ENCODE peak calls at places on chromosomes 16 and 17, in four cellular contexts. C, J, A and I are unnamed samples.

GRCh38 chr16:24700549-24701392 is 28.7 kb upstream of the TNRC6A start:
- DNase-seq in C (peak; percentile 94), J (no peak), A (no peak), I (peak; percentile 48)

GRCh38 chr17:71423871-71424546 is 696.8 kb upstream of the SOX9 start:
- DNase-seq in C (no peak), J (no peak), A (no peak), I (no peak)

GRCh38 chr17:65896889-65897288 is 295.0 kb downstream of the CEP112 start:
- DNase-seq in C (no peak), J (no peak), A (no peak), I (no peak)

GRCh38 chr16:56715128-56715527 is 14.8 kb upstream of the NUP93 start:
- DNase-seq in C (no peak), J (no peak), A (no peak), I (no peak)

GRCh38 chr17:67982686-67983085 is 13.6 kb downstream of the C17orf58 start:
- DNase-seq in C (no peak), J (no peak), A (no peak), I (no peak)

GRCh38 chr16:3121843-3122467 is 9.6 kb downstream of the ZNF205 start:
- DNase-seq in C (no peak), J (no peak), A (no peak), I (no peak)

GRCh38 chr17:2137342-2138098 is 82.6 kb downstream of the HIC1 start:
- DNase-seq in C (no peak), J (peak; percentile 51), A (no peak), I (no peak)

GRCh38 chr16:25114121-25114520 is 2.6 kb downstream of the LCMT1 start:
- DNase-seq in C (no peak), J (no peak), A (no peak), I (no peak)

GRCh38 chr16:27083861-27084261 is 17.1 kb downstream of the C16orf82 start:
- DNase-seq in C (peak; percentile 58), J (no peak), A (no peak), I (peak; percentile 16)

GRCh38 chr16:57395026-57395425 is 9.5 kb upstream of the CCL17 start:
- DNase-seq in C (no peak), J (no peak), A (no peak), I (no peak)

GRCh38 chr16:15924996-15925395 is 24.4 kb upstream of the ABCC1 start:
- DNase-seq in C (no peak), J (no peak), A (no peak), I (no peak)

GRCh38 chr17:20926532-20926931 is 116.3 kb downstream of the USP22 start:
- DNase-seq in C (no peak), J (no peak), A (no peak), I (no peak)

GRCh38 chr17:45307290-45308015 is 9.4 kb downstream of the MAP3K14 start:
- DNase-seq in C (no peak), J (peak; percentile 90), A (no peak), I (no peak)

GRCh38 chr17:48612854-48613691 is 2.0 kb downstream of the HOXB8 start:
- DNase-seq in C (no peak), J (no peak), A (peak; percentile 46), I (no peak)

GRCh38 chr17:59765038-59765437 is 57.6 kb downstream of the VMP1 start:
- DNase-seq in C (no peak), J (no peak), A (no peak), I (no peak)

GRCh38 chr16:56451753-56452689 is 667 bp downstream of the OGFOD1 start:
- DNase-seq in C (peak; percentile 79), J (no peak), A (no peak), I (no peak)

GRCh38 chr16:85626191-85626951 is 13.2 kb downstream of the GSE1 start:
- DNase-seq in C (no peak), J (no peak), A (no peak), I (no peak)

GRCh38 chr16:75097941-75098897 is 18.4 kb downstream of the LDHD start:
- DNase-seq in C (no peak), J (no peak), A (peak; percentile 74), I (no peak)

GRCh38 chr16:75252946-75253911 is 1.8 kb upstream of the BCAR1 start:
- DNase-seq in C (peak; percentile 75), J (no peak), A (no peak), I (no peak)

GRCh38 chr16:10333321-10334032 is 52.4 kb upstream of the ATF7IP2 start:
- DNase-seq in C (no peak), J (no peak), A (peak; percentile 51), I (no peak)

GRCh38 chr16:12146966-12147365 is 170.4 kb downstream of the SNX29 start:
- DNase-seq in C (no peak), J (no peak), A (no peak), I (no peak)

GRCh38 chr17:27049104-27049784 is 244.7 kb upstream of the WSB1 start:
- DNase-seq in C (no peak), J (no peak), A (no peak), I (no peak)

GRCh38 chr17:9239821-9240658 is 218.7 kb downstream of the NTN1 start:
- DNase-seq in C (peak; percentile 95), J (no peak), A (peak; percentile 77), I (peak; percentile 82)

GRCh38 chr16:27689711-27690110 is 139.8 kb downstream of the KATNIP start:
- DNase-seq in C (no peak), J (no peak), A (no peak), I (no peak)

GRCh38 chr17:40122466-40122943 is 734 bp downstream of the MSL1 start:
- DNase-seq in C (peak; percentile 81), J (no peak), A (no peak), I (peak; percentile 52)

GRCh38 chr16:60788631-60789030 is 1247.6 kb downstream of the CDH8 start:
- DNase-seq in C (no peak), J (no peak), A (no peak), I (no peak)

GRCh38 chr16:60792437-60792836 is 1243.8 kb downstream of the CDH8 start:
- DNase-seq in C (no peak), J (no peak), A (no peak), I (no peak)
- H3K9me3 ChIP-seq in C (no peaks in the 10 kb centered on the region), J (no peaks in the 10 kb centered on the region), A (peaks cover 10% of the 10 kb centered on the region), I (no peaks in the 10 kb centered on the region)

DNA sequence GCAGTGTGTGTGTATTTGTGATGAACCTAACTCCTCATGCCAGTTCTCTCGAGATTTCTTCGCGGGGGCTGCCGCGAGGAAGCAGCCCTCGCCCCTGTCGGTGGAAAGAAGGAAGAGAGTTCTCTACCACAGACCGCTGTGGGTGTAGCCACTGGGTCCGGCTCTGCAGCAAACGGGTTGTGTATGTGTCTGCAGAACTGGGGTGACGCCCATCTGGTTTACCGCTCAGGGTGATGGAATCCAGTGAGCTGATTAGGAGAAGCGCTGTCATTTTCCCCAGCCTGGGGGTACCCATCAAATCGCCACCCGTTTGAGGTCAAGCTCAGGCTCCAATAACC is 7.7 kb downstream of the CORO6 start:
- DNase-seq in C (no peak), J (no peak), A (peak; percentile 82), I (no peak)
- H3K27me3 ChIP-seq in C (peaks cover 6% of the 10 kb centered on the region), J (peaks cover 6% of the 10 kb centered on the region), A (no peaks in the 10 kb centered on the region), I (peaks cover 43% of the 10 kb centered on the region)

GRCh38 chr17:38455288-38455915 is 27.1 kb downstream of the ARHGAP23 start:
- DNase-seq in C (no peak), J (no peak), A (no peak), I (no peak)
- H3K4me3 ChIP-seq in C (peak overlapping the region; percentile 53), J (no peak overlapping the region), A (no peak overlapping the region), I (no peak overlapping the region)

DNA sequence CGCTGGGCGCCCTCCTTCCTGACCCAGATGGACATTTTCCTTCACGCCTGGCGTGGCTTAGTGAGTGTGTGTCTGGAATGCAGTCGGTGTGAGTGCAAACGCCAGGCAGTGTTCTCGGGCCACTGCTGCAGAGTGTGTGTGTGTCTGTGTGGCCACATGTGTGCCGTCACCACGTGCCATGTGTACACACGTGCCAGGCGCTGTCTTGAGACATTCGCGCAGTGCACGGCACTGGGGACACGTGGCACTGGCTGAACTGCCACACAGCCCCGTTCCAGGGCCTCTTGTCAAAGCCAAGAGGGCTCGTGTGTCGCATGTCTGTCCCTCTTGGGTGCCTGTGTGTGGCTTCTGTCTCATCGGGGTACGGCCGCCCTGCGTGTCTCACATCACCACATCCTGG is 28.8 kb downstream of the MAPK8IP3 start:
- DNase-seq in C (no peak), J (no peak), A (no peak), I (no peak)
- H3K9me3 ChIP-seq in C (no peaks in the 10 kb centered on the region), J (peaks cover 6% of the 10 kb centered on the region), A (no peaks in the 10 kb centered on the region), I (no peaks in the 10 kb centered on the region)

GRCh38 chr17:79943354-79944241 is 92.1 kb downstream of the TBC1D16 start:
- DNase-seq in C (peak; percentile 59), J (no peak), A (no peak), I (no peak)

GRCh38 chr17:79944821-79945391 is 90.8 kb downstream of the TBC1D16 start:
- DNase-seq in C (peak; percentile 64), J (no peak), A (no peak), I (no peak)

GRCh38 chr17:79945591-79946255 is 89.9 kb downstream of the TBC1D16 start:
- DNase-seq in C (peak; percentile 60), J (no peak), A (no peak), I (no peak)

GRCh38 chr17:79942591-79943353 is 92.9 kb downstream of the TBC1D16 start:
- DNase-seq in C (peak; percentile 62), J (no peak), A (peak; percentile 27), I (peak; percentile 27)

DNA sequence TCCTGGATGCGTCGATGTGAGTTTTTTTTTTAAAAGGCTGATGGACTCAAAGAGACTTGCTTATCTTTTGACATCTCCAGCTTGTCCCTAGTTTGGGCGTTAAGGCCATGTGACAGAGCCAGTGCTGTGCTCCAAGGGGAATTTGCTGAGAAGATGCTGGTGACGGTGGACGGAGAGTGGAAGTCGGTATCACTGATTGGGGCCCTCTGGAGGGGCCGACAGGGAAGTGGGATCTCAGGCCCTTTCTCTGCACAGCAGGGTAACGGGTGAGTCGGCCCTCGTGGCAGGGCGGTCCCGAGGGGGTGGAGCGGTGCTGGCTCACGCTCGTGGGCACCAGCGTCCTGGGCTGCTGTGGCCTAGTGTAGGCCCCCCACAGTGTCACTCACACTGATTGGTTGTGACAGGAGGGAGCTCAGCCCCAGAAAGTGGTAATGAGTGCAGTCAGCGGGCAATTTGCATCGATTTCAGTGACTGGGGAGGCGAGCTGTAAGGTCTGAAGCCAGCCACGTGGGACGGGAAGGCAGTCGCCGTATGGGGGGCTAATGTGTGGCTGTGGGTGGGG is 91.3 kb downstream of the TBC1D16 start:
- DNase-seq in C (peak; percentile 61), J (no peak), A (no peak), I (no peak)
- H3K27me3 ChIP-seq in C (peaks cover 11% of the 10 kb centered on the region), J (no peaks in the 10 kb centered on the region), A (no peaks in the 10 kb centered on the region), I (no peaks in the 10 kb centered on the region)